ENCODE peak calls at places on chromosomes 7 and 10, in nine cellular contexts. One of them, this sample, is unnamed.

GRCh38 chr10:131683281-131683861 is 217.4 kb upstream of the PPP2R2D start:
- DNase-seq in NCI-H82: no peak
- DNase-seq in C1 segment of cervical spinal cord: no peak
- DNase-seq in AG04450: no peak
- DNase-seq in D341Med: no peak
- DNase-seq in ecto neural progenitor cell: no peak
- DNase-seq in posterior vena cava: peak; percentile 76
- DNase-seq in Kasumi-1: no peak
- DNase-seq in RPMI8226: no peak
- DNase-seq in this sample: no peak

GRCh38 chr10:2619472-2619871 is 447.9 kb upstream of the PFKP start:
- DNase-seq in Kasumi-1: peak; percentile 57
- DNase-seq in C1 segment of cervical spinal cord: no peak
- DNase-seq in NCI-H82: peak; percentile 70
- DNase-seq in ecto neural progenitor cell: no peak
- DNase-seq in AG04450: no peak
- DNase-seq in D341Med: peak; percentile 66
- DNase-seq in posterior vena cava: no peak
- DNase-seq in RPMI8226: peak; percentile 11
- DNase-seq in this sample: no peak

GRCh38 chr10:26890956-26891355 is 30.2 kb upstream of the ABI1 start:
- DNase-seq in C1 segment of cervical spinal cord: no peak
- DNase-seq in Kasumi-1: peak; percentile 93
- DNase-seq in ecto neural progenitor cell: peak; percentile 67
- DNase-seq in posterior vena cava: no peak
- DNase-seq in RPMI8226: peak; percentile 84
- DNase-seq in AG04450: peak; percentile 29
- DNase-seq in NCI-H82: peak; percentile 74
- DNase-seq in D341Med: peak; percentile 50
- DNase-seq in this sample: peak; percentile 55

GRCh38 chr7:29783671-29784070 is 22.6 kb upstream of the WIPF3 start:
- DNase-seq in RPMI8226: no peak
- DNase-seq in NCI-H82: peak; percentile 53
- DNase-seq in AG04450: no peak
- DNase-seq in Kasumi-1: no peak
- DNase-seq in posterior vena cava: no peak
- DNase-seq in ecto neural progenitor cell: no peak
- DNase-seq in C1 segment of cervical spinal cord: no peak
- DNase-seq in D341Med: no peak
- DNase-seq in this sample: no peak

GRCh38 chr7:76294344-76295024 is 8.0 kb upstream of the HSPB1 start:
- DNase-seq in posterior vena cava: peak; percentile 99
- DNase-seq in RPMI8226: peak; percentile 94
- DNase-seq in AG04450: peak; percentile 83
- DNase-seq in NCI-H82: peak; percentile 94
- DNase-seq in D341Med: peak; percentile 94
- DNase-seq in C1 segment of cervical spinal cord: peak; percentile 97
- DNase-seq in ecto neural progenitor cell: peak; percentile 60
- DNase-seq in Kasumi-1: no peak
- DNase-seq in this sample: peak; percentile 75

GRCh38 chr7:40015790-40016296 is 65.8 kb downstream of the CDK13 start:
- DNase-seq in RPMI8226: peak; percentile 51
- DNase-seq in AG04450: no peak
- DNase-seq in ecto neural progenitor cell: no peak
- DNase-seq in Kasumi-1: peak; percentile 93
- DNase-seq in NCI-H82: no peak
- DNase-seq in C1 segment of cervical spinal cord: no peak
- DNase-seq in posterior vena cava: no peak
- DNase-seq in D341Med: no peak
- DNase-seq in this sample: no peak

GRCh38 chr7:149027560-149028345 is 552 bp downstream of the PDIA4 start:
- DNase-seq in NCI-H82: peak; percentile 43
- DNase-seq in D341Med: no peak
- DNase-seq in C1 segment of cervical spinal cord: no peak
- DNase-seq in RPMI8226: peak; percentile 23
- DNase-seq in AG04450: no peak
- DNase-seq in ecto neural progenitor cell: no peak
- DNase-seq in posterior vena cava: peak; percentile 15
- DNase-seq in Kasumi-1: peak; percentile 22
- DNase-seq in this sample: no peak

GRCh38 chr7:132446666-132447217 is 129.5 kb downstream of the PLXNA4 start:
- DNase-seq in ecto neural progenitor cell: no peak
- DNase-seq in D341Med: no peak
- DNase-seq in NCI-H82: no peak
- DNase-seq in AG04450: no peak
- DNase-seq in Kasumi-1: no peak
- DNase-seq in C1 segment of cervical spinal cord: no peak
- DNase-seq in posterior vena cava: peak; percentile 22
- DNase-seq in RPMI8226: peak; percentile 24
- DNase-seq in this sample: no peak

GRCh38 chr10:17708806-17709205 is 43.2 kb upstream of the TMEM236 start:
- DNase-seq in posterior vena cava: no peak
- DNase-seq in NCI-H82: no peak
- DNase-seq in D341Med: no peak
- DNase-seq in C1 segment of cervical spinal cord: no peak
- DNase-seq in AG04450: no peak
- DNase-seq in RPMI8226: no peak
- DNase-seq in Kasumi-1: no peak
- DNase-seq in ecto neural progenitor cell: no peak
- DNase-seq in this sample: no peak

GRCh38 chr7:115224923-115225322 is 303.0 kb downstream of the MDFIC start:
- DNase-seq in D341Med: no peak
- DNase-seq in RPMI8226: no peak
- DNase-seq in posterior vena cava: no peak
- DNase-seq in ecto neural progenitor cell: no peak
- DNase-seq in NCI-H82: no peak
- DNase-seq in C1 segment of cervical spinal cord: no peak
- DNase-seq in Kasumi-1: no peak
- DNase-seq in AG04450: no peak
- DNase-seq in this sample: no peak

GRCh38 chr10:80144302-80145131 is 12.0 kb downstream of the PLAC9 start:
- DNase-seq in AG04450: no peak
- DNase-seq in posterior vena cava: peak; percentile 76
- DNase-seq in NCI-H82: peak; percentile 25
- DNase-seq in RPMI8226: peak; percentile 84
- DNase-seq in Kasumi-1: peak; percentile 82
- DNase-seq in C1 segment of cervical spinal cord: no peak
- DNase-seq in D341Med: no peak
- DNase-seq in ecto neural progenitor cell: no peak
- DNase-seq in this sample: no peak